ENCODE peak calls at places on chromosome 22, in eight cellular contexts. H is IMR-90, J is GM23248, Z is A549, D is DND-41, T is K562, L is trophoblast cell, C is keratinocyte. U is an unnamed sample.

GRCh38 chr22:39650996-39651782 is 80.6 kb downstream of the CACNA1I start:
- DNase-seq in L (no peak), T (no peak), J (no peak), D (no peak), H (no peak), C (no peak), Z (no peak), U (no peak)

GRCh38 chr22:47775686-47776085 is 1013.2 kb downstream of the TBC1D22A start:
- DNase-seq in T (no peak), Z (no peak), H (no peak), J (no peak), D (no peak), C (peak; percentile 17), L (no peak), U (no peak)

GRCh38 chr22:45887202-45888131 is 89.5 kb downstream of the WNT7B start:
- DNase-seq in Z (no peak), C (no peak), J (no peak), T (no peak), H (no peak), D (no peak), L (no peak), U (no peak)

GRCh38 chr22:28923826-28924732 is 40.7 kb downstream of the ZNRF3 start:
- DNase-seq in J (no peak), D (no peak), H (no peak), Z (no peak), T (no peak), L (peak; percentile 26), C (no peak), U (no peak)

GRCh38 chr22:42376721-42377177 is 55.5 kb downstream of the NFAM1 start:
- DNase-seq in J (peak; percentile 75), T (peak; percentile 50), L (peak; percentile 35), Z (no peak), D (no peak), C (no peak), H (peak; percentile 19), U (no peak)

GRCh38 chr22:46961591-46962290 is 199.3 kb downstream of the TBC1D22A start:
- DNase-seq in Z (no peak), L (no peak), J (no peak), D (no peak), C (no peak), T (no peak), H (no peak), U (no peak)

GRCh38 chr22:39306456-39307361 is 12.7 kb downstream of the RPL3 start:
- DNase-seq in D (peak; percentile 30), J (no peak), T (peak; percentile 76), C (no peak), Z (no peak), H (no peak), L (peak; percentile 81), U (peak; percentile 50)

GRCh38 chr22:25542231-25542630 is 22.2 kb upstream of the GRK3 start:
- DNase-seq in T (no peak), C (no peak), H (no peak), D (no peak), Z (no peak), L (peak; percentile 83), J (no peak), U (no peak)

GRCh38 chr22:41197808-41198585 is 7.1 kb upstream of the L3MBTL2 start:
- DNase-seq in H (no peak), C (no peak), T (peak; percentile 48), J (peak; percentile 63), Z (peak; percentile 47), D (peak; percentile 62), L (peak; percentile 34), U (peak; percentile 47)

GRCh38 chr22:16824718-16825687 is at the start of gene XKR3:
- DNase-seq in C (no peak), L (peak; percentile 31), Z (no peak), J (peak; percentile 77), T (peak; percentile 43), D (peak; percentile 45), H (no peak), U (peak; percentile 51)

GRCh38 chr22:47600281-47600680 is 837.8 kb downstream of the TBC1D22A start:
- DNase-seq in C (no peak), L (no peak), T (no peak), J (no peak), Z (no peak), D (no peak), H (no peak), U (no peak)

GRCh38 chr22:21761086-21761485 is 25.5 kb upstream of the YPEL1 start:
- DNase-seq in T (no peak), L (no peak), Z (no peak), J (no peak), H (peak; percentile 88), C (no peak), D (no peak), U (no peak)

GRCh38 chr22:47043835-47044721 is 281.6 kb downstream of the TBC1D22A start:
- DNase-seq in J (peak; percentile 42), T (no peak), L (peak; percentile 26), D (peak; percentile 32), Z (no peak), H (peak; percentile 54), C (no peak), U (no peak)

GRCh38 chr22:25970996-25971811 is 198.1 kb upstream of the SEZ6L start:
- DNase-seq in H (no peak), L (no peak), D (no peak), T (no peak), J (no peak), Z (no peak), C (no peak), U (no peak)

DNA sequence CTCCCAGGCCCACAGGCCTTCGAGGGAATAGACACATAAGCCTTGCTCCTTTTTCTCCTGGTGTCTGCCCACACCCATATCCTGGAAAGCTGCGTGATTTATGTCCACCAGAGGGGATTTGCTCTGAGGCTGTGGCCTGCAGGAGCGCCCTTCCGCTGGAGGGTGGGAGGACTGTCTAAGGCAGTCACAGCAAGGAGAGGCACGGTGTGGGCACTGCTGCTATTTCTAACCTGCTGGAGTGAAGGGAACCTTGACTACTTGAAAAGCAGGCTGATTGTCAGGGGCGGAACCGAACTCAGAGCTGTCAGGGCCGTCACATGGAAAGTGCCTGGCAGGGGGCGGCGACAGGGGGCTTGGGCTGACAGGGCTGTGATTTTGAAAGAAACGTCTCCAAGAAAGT is 3.7 kb downstream of the UPB1 start:
- DNase-seq in D (no peak), T (no peak), Z (no peak), L (no peak), C (no peak), H (no peak), J (no peak), U (no peak)
- H3K4me2 ChIP-seq in D (no peak overlapping the region), T (no peak overlapping the region), Z (no peak overlapping the region), L (no peak overlapping the region), C (no peak overlapping the region), H (no peak overlapping the region), J (no peak overlapping the region), U (no peak overlapping the region)

GRCh38 chr22:36817429-36817783 is 571 bp upstream of the PVALB start:
- DNase-seq in Z (no peak), T (no peak), D (no peak), L (no peak), J (no peak), C (no peak), H (no peak), U (no peak)

GRCh38 chr22:36816338-36816634 is 549 bp downstream of the PVALB start:
- DNase-seq in D (no peak), H (no peak), T (no peak), J (peak; percentile 5), C (no peak), L (no peak), Z (no peak), U (no peak)

GRCh38 chr22:36816635-36817428 is at the start of gene PVALB:
- DNase-seq in Z (peak; percentile 23), L (peak; percentile 38), T (peak; percentile 13), C (no peak), D (no peak), J (peak; percentile 55), H (peak; percentile 13), U (no peak)

GRCh38 chr22:36819112-36819511 is 2.3 kb upstream of the PVALB start:
- DNase-seq in Z (no peak), D (no peak), C (no peak), L (no peak), H (no peak), T (no peak), J (no peak), U (no peak)

GRCh38 chr22:36818010-36818642 is 1.3 kb upstream of the PVALB start:
- DNase-seq in L (no peak), T (no peak), C (no peak), Z (no peak), D (no peak), H (no peak), J (peak; percentile 41), U (no peak)
- H3K4me3 ChIP-seq in L (no peak overlapping the region), T (no peak overlapping the region), C (no peak overlapping the region), Z (no peak overlapping the region), D (no peak overlapping the region), H (no peak overlapping the region), J (no peak overlapping the region), U (no peak overlapping the region)

DNA sequence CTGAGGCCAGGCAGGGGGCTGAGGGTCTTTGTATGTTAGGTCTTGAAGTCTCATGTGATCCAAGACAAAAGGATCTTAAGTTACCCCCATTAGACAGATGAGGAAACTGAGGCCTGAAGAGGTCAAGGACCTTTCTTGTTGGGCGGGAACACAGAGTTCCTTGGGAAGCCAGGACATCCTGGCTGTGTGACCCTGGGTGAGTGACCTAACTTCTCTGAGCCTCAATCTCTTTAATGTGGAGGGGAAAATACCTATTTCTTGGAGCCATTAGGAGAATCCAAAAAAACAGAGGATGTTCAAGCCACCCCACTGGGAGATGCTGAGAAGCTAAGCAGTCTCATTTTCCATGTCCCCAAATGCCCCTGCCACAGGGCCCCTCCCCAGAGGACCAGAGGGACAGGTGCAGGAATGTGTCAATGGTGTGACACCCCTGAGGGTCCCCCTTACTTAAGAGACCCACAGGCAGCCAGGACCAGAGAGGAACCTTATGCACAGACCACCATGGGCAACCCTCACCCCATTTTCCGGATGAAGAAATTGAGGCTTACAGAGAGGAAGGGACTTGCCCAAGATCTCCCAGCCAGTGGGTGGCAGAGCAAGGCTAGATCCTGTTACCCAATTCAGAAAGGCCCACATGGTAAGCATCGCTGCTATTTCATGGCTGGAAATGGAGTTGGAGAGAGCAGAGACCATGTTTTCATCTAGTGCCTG is 8.0 kb downstream of the RAC2 start:
- DNase-seq in Z (no peak), J (no peak), D (no peak), H (no peak), C (no peak), T (no peak), L (no peak), U (no peak)
- H3K4me2 ChIP-seq in Z (no peak overlapping the region), J (no peak overlapping the region), D (no peak overlapping the region), H (no peak overlapping the region), C (no peak overlapping the region), T (no peak overlapping the region), L (no peak overlapping the region), U (peak overlapping the region; percentile 69)

DNA sequence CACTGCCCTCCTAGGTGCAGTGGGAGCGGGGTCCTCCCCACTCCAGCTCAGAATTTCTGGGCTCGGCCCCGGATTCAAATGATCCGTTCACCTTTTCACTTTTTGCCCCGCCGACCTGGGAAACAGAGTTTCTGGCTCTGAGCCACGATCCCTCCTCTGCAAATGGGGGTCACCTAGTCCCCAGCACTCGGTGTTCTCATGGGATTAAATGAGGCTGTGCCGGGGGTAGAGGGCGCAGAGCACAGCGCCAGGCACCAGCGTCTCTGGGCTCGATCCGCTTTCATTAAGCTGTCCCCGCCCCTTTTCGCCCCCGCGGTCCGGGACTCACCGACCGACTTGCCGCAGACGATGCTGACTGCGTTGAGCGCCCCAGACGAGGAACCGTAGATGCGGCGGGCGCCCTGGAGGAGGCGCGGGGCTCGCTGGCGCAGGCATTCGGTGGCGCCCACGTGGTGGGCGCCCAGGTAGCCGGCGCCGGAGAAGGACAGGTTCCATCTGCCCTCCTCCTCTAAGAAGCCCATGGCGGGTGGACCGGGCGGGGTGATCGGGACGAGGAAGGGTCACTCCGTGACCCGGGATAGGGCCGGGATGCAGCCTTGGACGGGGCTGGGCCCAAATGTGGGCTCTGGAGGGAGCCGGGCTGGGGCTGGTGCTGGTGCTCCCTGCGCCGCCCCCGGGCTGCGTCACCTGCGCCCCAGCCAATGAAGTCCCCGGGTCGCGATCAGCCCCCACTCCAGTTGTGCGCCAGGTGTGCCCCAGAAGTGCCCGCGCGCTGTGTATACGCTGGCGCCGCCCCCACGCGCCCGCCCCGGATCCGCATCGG is at the start of gene PNPLA5:
- DNase-seq in C (no peak), D (no peak), L (no peak), T (no peak), H (peak; percentile 38), Z (no peak), J (peak; percentile 63), U (no peak)
- H3K4me3 ChIP-seq in C (peak within 1 kb of the TSS; percentile 36), D (no peak within 1 kb of the TSS), L (no peak within 1 kb of the TSS), T (no peak within 1 kb of the TSS), H (peak within 1 kb of the TSS; percentile 24), Z (peak within 1 kb of the TSS; percentile 13), J (no peak within 1 kb of the TSS), U (no peak within 1 kb of the TSS)